ENCODE peak calls at places on chromosomes 11 and 22, in nine cellular contexts. H, G, O, D, W, Z, M, K and A are unnamed samples.

GRCh38 chr11:78419327-78419726 is 1.7 kb upstream of the GAB2 start:
- DNase-seq in H (no peak), G (no peak), O (peak), D (no peak), W (peak), Z (no peak), M (no peak), K (peak), A (peak)

GRCh38 chr22:17257578-17257977 is 38.3 kb upstream of the ADA2 start:
- DNase-seq in H (no peak), G (peak), O (no peak), D (no peak), W (no peak), Z (no peak), M (no peak), K (no peak), A (peak)

GRCh38 chr11:128772814-128773213 is 78.9 kb downstream of the FLI1 start:
- DNase-seq in H (no peak), G (no peak), O (no peak), D (no peak), W (no peak), Z (no peak), M (no peak), K (no peak), A (peak)

GRCh38 chr22:37599161-37599560 is 9.5 kb upstream of the GGA1 start:
- DNase-seq in H (no peak), G (no peak), O (no peak), D (no peak), W (no peak), Z (no peak), M (no peak), K (no peak), A (peak)

GRCh38 chr11:46352063-46352841 is 5.0 kb downstream of the DGKZ start:
- DNase-seq in H (peak), G (peak), O (peak), D (peak), W (no peak), Z (no peak), M (peak), K (no peak), A (peak)

GRCh38 chr11:117498791-117499190 is 171.1 kb downstream of the CEP164 start:
- DNase-seq in H (no peak), G (no peak), O (no peak), D (no peak), W (no peak), Z (no peak), M (no peak), K (no peak), A (no peak)

GRCh38 chr22:50535113-50535512 is 5.3 kb upstream of the TYMP start:
- DNase-seq in H (no peak), G (no peak), O (no peak), D (no peak), W (no peak), Z (no peak), M (no peak), K (no peak), A (no peak)

GRCh38 chr11:120750647-120751419 is 239.3 kb downstream of the GRIK4 start:
- DNase-seq in H (no peak), G (no peak), O (no peak), D (no peak), W (no peak), Z (no peak), M (no peak), K (no peak), A (no peak)

GRCh38 chr11:73262851-73263495 is 9.2 kb upstream of the P2RY6 start:
- DNase-seq in H (no peak), G (no peak), O (no peak), D (no peak), W (no peak), Z (no peak), M (no peak), K (no peak), A (no peak)

GRCh38 chr11:119030029-119030328 is 698 bp downstream of the SLC37A4 start:
- DNase-seq in H (no peak), G (no peak), O (no peak), D (no peak), W (no peak), Z (no peak), M (no peak), K (no peak), A (no peak)

GRCh38 chr11:78344114-78344513 is 73.5 kb downstream of the GAB2 start:
- DNase-seq in H (no peak), G (no peak), O (no peak), D (no peak), W (no peak), Z (no peak), M (no peak), K (no peak), A (no peak)

GRCh38 chr11:111378185-111378772 is 796 bp downstream of the POU2AF1 start:
- DNase-seq in H (no peak), G (no peak), O (no peak), D (no peak), W (no peak), Z (no peak), M (no peak), K (no peak), A (peak)

GRCh38 chr11:134223836-134224709 is at the start of the genes NCAPD3 and VPS26B:
- DNase-seq in H (peak), G (peak), O (peak), D (peak), W (peak), Z (peak), M (peak), K (peak), A (peak)

GRCh38 chr11:15333407-15333806 is 218.7 kb downstream of the INSC start:
- DNase-seq in H (no peak), G (no peak), O (no peak), D (no peak), W (no peak), Z (no peak), M (no peak), K (no peak), A (no peak)